ENCODE peak calls at places on chromosomes 12 and 14, in seven cellular contexts. W is BJ, D is lower lobe of right lung, I is GM12878, K is HCT116, Y is K562, P is tibial artery. M is an unnamed sample. For H3K27me3, the result is how much of the 10 kb centered on the place peaks cover.

GRCh38 chr12:116528498-116528897 is 30.7 kb upstream of the MAP1LC3B2 start:
- DNase-seq in P (no peak), D (no peak), W (no peak), I (no peak), Y (no peak), K (no peak), M (no peak)

GRCh38 chr14:61736751-61737150 is 25.5 kb upstream of the SNAPC1 start:
- DNase-seq in Y (no peak), I (no peak), W (no peak), K (no peak), P (no peak), D (no peak), M (no peak)

GRCh38 chr12:119841433-119842210 is 35.5 kb downstream of the CIT start:
- DNase-seq in K (no peak), I (no peak), Y (no peak), P (no peak), W (no peak), D (no peak), M (no peak)

GRCh38 chr14:21382886-21383847 is 652 bp downstream of the SUPT16H start:
- DNase-seq in D (peak), I (no peak), Y (peak), P (peak), W (no peak), K (no peak), M (no peak)

GRCh38 chr12:22653075-22653474 is 28.1 kb downstream of the ETNK1 start:
- DNase-seq in D (no peak), K (no peak), Y (no peak), I (no peak), P (no peak), W (no peak), M (no peak)

GRCh38 chr14:35687335-35687939 is 121.7 kb downstream of the RALGAPA1 start:
- DNase-seq in W (no peak), Y (peak), P (no peak), K (peak), I (peak), D (no peak), M (no peak)

GRCh38 chr12:55728185-55728931 is 451 bp downstream of the CD63 start:
- DNase-seq in I (no peak), K (no peak), W (no peak), Y (peak), D (peak), P (peak), M (no peak)

GRCh38 chr14:61503167-61503801 is 181.9 kb downstream of the PRKCH start:
- DNase-seq in K (no peak), I (peak), P (no peak), Y (no peak), D (no peak), W (no peak), M (no peak)

GRCh38 chr14:103123128-103123633 is at the start of gene TNFAIP2:
- DNase-seq in I (no peak), D (peak), Y (peak), W (no peak), K (no peak), P (peak), M (no peak)

GRCh38 chr14:49796025-49796424 is 28.1 kb downstream of the KLHDC2 start:
- DNase-seq in D (no peak), K (no peak), I (no peak), P (no peak), W (no peak), Y (no peak), M (no peak)

GRCh38 chr14:77014004-77014604 is 14.4 kb downstream of the IRF2BPL start:
- DNase-seq in I (no peak), Y (no peak), W (no peak), K (no peak), D (no peak), P (peak), M (no peak)

GRCh38 chr12:24615967-24616411 is 332.9 kb downstream of the BCAT1 start:
- DNase-seq in K (no peak), Y (no peak), W (no peak), P (no peak), D (no peak), I (no peak), M (no peak)

GRCh38 chr12:42145197-42145549 is 499 bp upstream of the GXYLT1 start:
- DNase-seq in W (no peak), Y (peak), I (no peak), D (no peak), P (no peak), K (no peak), M (no peak)

GRCh38 chr14:35083530-35084150 is 37.6 kb downstream of the FAM177A1 start:
- DNase-seq in W (no peak), P (no peak), D (no peak), I (no peak), K (no peak), Y (no peak), M (no peak)

GRCh38 chr14:64217747-64218146 is 76.4 kb downstream of the ESR2 start:
- DNase-seq in K (no peak), W (no peak), Y (no peak), D (no peak), I (no peak), P (no peak), M (no peak)

GRCh38 chr14:23061995-23062394 is 4.7 kb upstream of the CDH24 start:
- DNase-seq in D (no peak), K (peak), P (peak), I (no peak), Y (no peak), W (peak), M (peak)

GRCh38 chr12:49200882-49201594 is 12.2 kb upstream of the TUBA1A start:
- DNase-seq in Y (peak), D (no peak), W (peak), I (peak), P (no peak), K (peak), M (peak)

GRCh38 chr12:123119808-123120207 is 31.1 kb downstream of the PITPNM2 start:
- DNase-seq in W (no peak), P (no peak), I (peak), Y (no peak), D (no peak), K (no peak), M (no peak)

GRCh38 chr14:89466460-89466859 is 49.4 kb upstream of the FOXN3 start:
- DNase-seq in K (no peak), W (no peak), P (no peak), I (no peak), D (no peak), Y (no peak), M (no peak)

GRCh38 chr12:42097971-42098370 is 46.7 kb downstream of the GXYLT1 start:
- DNase-seq in W (no peak), Y (peak), I (peak), P (no peak), D (no peak), K (no peak), M (no peak)

GRCh38 chr14:82694820-82695219 is 1161.2 kb upstream of the SEL1L start:
- DNase-seq in D (no peak), P (no peak), W (no peak), Y (no peak), I (no peak), K (no peak), M (no peak)

GRCh38 chr12:115597157-115597712 is 680.3 kb downstream of the MED13L start:
- DNase-seq in I (no peak), Y (peak), W (peak), P (no peak), K (peak), D (no peak), M (peak)

GRCh38 chr14:47442206-47442605 is 233.2 kb downstream of the MDGA2 start:
- DNase-seq in Y (no peak), I (no peak), P (no peak), W (no peak), D (no peak), K (peak), M (peak)

GRCh38 chr14:102487204-102487577 is 22.4 kb downstream of the ANKRD9 start:
- DNase-seq in K (no peak), W (no peak), D (no peak), Y (no peak), I (no peak), P (peak), M (no peak)

GRCh38 chr12:2633176-2633824 is 161.5 kb upstream of the FKBP4 start:
- DNase-seq in D (no peak), Y (no peak), W (no peak), K (no peak), P (no peak), I (no peak), M (no peak)
- H3K27me3 ChIP-seq in D (under half), Y (under half), W (under half), K (under half), P (under half), I (under half), M (under half)

GRCh38 chr12:51973560-51973959 is 22.1 kb downstream of the ACVR1B start:
- DNase-seq in Y (no peak), W (no peak), K (no peak), I (no peak), D (no peak), P (no peak), M (no peak)
- H3K4me3 ChIP-seq in Y (no peak), W (no peak), K (no peak), I (no peak), D (no peak), P (no peak), M (no peak)

GRCh38 chr12:84502907-84503787 is 409.5 kb downstream of the SLC6A15 start:
- DNase-seq in Y (peak), K (peak), D (no peak), P (no peak), W (no peak), I (no peak), M (peak)
- TF ChIP-seq CTCF in Y (no peak), K (peak), D (peak), P (peak), W (peak), I (peak), M (peak)

GRCh38 chr12:65119063-65119462 is 2.0 kb downstream of the WIF1 start:
- DNase-seq in I (no peak), W (no peak), Y (no peak), K (no peak), D (no peak), P (no peak), M (no peak)
- H3K27me3 ChIP-seq in I (under half), W (under half), Y (under half), K (under half), D (under half), P (under half), M (under half)

GRCh38 chr14:60250318-60251035 is 1.5 kb downstream of the PPM1A start:
- DNase-seq in D (no peak), K (peak), P (no peak), I (no peak), W (no peak), Y (no peak), M (peak)

GRCh38 chr14:60249321-60250251 is 565 bp downstream of the PPM1A start:
- DNase-seq in D (peak), P (peak), Y (peak), W (no peak), I (no peak), K (peak), M (no peak)

GRCh38 chr14:60252630-60253029 is 3.6 kb downstream of the PPM1A start:
- DNase-seq in P (no peak), W (no peak), Y (no peak), D (no peak), K (no peak), I (no peak), M (no peak)

GRCh38 chr14:60253649-60254048 is 4.6 kb downstream of the PPM1A start:
- DNase-seq in D (no peak), I (no peak), K (no peak), W (no peak), P (no peak), Y (peak), M (no peak)

GRCh38 chr14:60251877-60252276 is 2.9 kb downstream of the PPM1A start:
- DNase-seq in I (no peak), K (no peak), Y (no peak), D (no peak), P (no peak), W (no peak), M (no peak)
- H3K4me3 ChIP-seq in I (peak), K (no peak), Y (peak), D (peak), P (peak), W (no peak), M (no peak)

GRCh38 chr14:69423279-69423678 is 24.8 kb downstream of the SLC39A9 start:
- DNase-seq in W (no peak), Y (no peak), I (no peak), P (no peak), D (no peak), K (no peak), M (no peak)
- TF ChIP-seq CTCF in W (peak), Y (no peak), I (no peak), P (no peak), D (no peak), K (no peak), M (no peak)

GRCh38 chr12:106588771-106589170 is 6.0 kb downstream of the RFX4 start:
- DNase-seq in D (no peak), K (no peak), P (no peak), Y (no peak), I (no peak), W (no peak), M (no peak)

GRCh38 chr12:106594447-106594846 is 11.6 kb downstream of the RFX4 start:
- DNase-seq in W (no peak), Y (no peak), P (no peak), I (no peak), D (no peak), K (no peak), M (no peak)

GRCh38 chr12:106586803-106587684 is 4.2 kb downstream of the RFX4 start:
- DNase-seq in P (no peak), K (no peak), I (no peak), W (no peak), D (no peak), Y (no peak), M (no peak)

GRCh38 chr12:106586535-106586802 is 3.7 kb downstream of the RFX4 start:
- DNase-seq in D (no peak), P (no peak), Y (no peak), I (no peak), K (no peak), W (no peak), M (no peak)

DNA sequence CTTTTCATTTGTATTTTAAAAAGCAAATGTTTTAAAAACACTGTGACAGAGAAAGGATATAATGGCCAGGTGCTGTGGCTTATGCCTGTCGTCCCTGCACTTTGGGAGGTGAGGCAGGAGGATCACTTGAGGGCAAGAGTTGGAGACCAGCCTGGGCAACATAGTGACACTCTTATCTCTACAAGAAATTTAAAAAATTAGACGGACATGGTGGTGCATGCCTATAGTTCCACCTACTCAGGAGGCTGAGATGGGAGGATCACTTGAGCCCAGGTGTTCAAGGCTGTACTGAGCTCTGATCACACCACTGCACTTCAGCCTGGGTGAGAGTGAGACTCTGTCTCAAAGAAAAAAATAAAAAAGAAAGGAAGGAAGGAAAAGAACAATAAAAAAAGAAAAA is 7.8 kb downstream of the RFX4 start:
- DNase-seq in Y (no peak), K (no peak), I (no peak), D (no peak), W (no peak), P (no peak), M (no peak)
- H3K27me3 ChIP-seq in Y (under half), K (under half), I (under half), D (half or more), W (under half), P (under half), M (under half)

GRCh38 chr14:95321693-95322455 is 2.2 kb upstream of the CLMN start:
- DNase-seq in K (no peak), I (no peak), Y (no peak), W (no peak), D (no peak), P (no peak), M (no peak)

GRCh38 chr14:95321201-95321600 is 1.5 kb upstream of the CLMN start:
- DNase-seq in K (no peak), D (no peak), I (no peak), W (no peak), Y (no peak), P (no peak), M (no peak)

GRCh38 chr14:95319312-95320075 is at the start of gene CLMN:
- DNase-seq in Y (peak), I (no peak), P (no peak), D (peak), W (no peak), K (peak), M (no peak)

GRCh38 chr14:95318870-95319311 is 817 bp downstream of the CLMN start:
- DNase-seq in K (no peak), W (no peak), D (peak), P (no peak), I (no peak), Y (no peak), M (no peak)

DNA sequence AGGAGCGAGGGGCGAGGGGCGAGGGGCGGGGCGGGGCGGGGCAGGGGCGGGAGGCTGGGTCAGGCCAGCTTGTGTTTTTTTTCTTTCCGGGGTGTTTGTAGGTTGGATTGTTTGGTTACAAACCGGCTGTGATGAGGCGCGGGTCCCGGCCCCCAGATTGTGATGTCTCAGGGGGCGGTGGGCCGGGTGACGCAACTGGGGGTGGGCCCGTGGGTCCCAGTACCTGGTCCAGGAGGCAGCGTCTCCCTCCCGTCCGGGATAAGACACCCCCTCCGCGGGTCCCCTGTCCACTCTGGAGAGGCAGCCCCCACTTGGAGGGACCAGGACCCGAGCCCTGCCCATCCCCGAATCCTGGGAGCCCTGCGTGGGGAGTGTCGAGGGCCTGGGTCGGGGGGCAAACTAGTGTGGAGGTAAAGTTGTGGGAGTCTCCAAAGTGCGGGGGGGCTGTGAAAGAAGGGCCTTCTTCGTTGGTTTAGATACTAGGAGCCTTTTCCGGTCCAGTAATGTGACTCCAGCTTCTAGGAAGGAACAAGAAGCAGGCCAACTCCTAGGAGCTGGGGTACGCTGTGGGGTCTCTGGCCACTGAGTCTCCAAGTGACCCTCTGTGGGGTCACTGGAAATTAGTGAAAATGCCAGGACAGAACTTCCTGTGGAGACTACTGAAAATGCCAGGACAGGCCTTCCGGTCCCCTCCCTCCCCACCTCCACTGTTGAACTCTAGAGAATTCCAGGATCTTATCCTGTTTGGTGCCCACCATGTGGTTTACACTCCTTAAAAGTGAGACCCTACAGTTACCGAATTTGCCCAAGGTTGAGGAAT is 578 bp upstream of the CLMN start:
- DNase-seq in D (no peak), I (no peak), W (no peak), Y (peak), P (no peak), K (no peak), M (no peak)
- H3K4me3 ChIP-seq in D (peak), I (peak), W (peak), Y (peak), P (peak), K (peak), M (peak)